ENCODE peak calls at places on chromosomes 2 and 18, in eight cellular contexts. One of them, this sample, is unnamed.

GRCh38 chr2:109061736-109062557 is 67.1 kb upstream of the SH3RF3 start:
- DNase-seq in iris pigment epithelial cell: no peak
- DNase-seq in stimulated activated naive CD8-positive, alpha-beta T cell treated with anti-CD3 and anti-CD28 coated beads, Interleukin-15, Interleukin-2, amounts not matched to agents 100 U/mL and 50 U/mL, for 24 hours: no peak
- DNase-seq in breast epithelium: no peak
- DNase-seq in activated T-helper 1 cell treated with anti-CD3 and anti-CD28 coated beads, Interleukin-2, amount 50 U/mL, for 16 hours: no peak
- DNase-seq in cardiac fibroblast: no peak
- DNase-seq in COLO829: no peak
- DNase-seq in Ammon's horn: no peak
- DNase-seq in this sample: no peak

GRCh38 chr18:77013777-77014525 is 118.6 kb downstream of the MBP start:
- DNase-seq in iris pigment epithelial cell: no peak
- DNase-seq in stimulated activated naive CD8-positive, alpha-beta T cell treated with anti-CD3 and anti-CD28 coated beads, Interleukin-15, Interleukin-2, amounts not matched to agents 100 U/mL and 50 U/mL, for 24 hours: no peak
- DNase-seq in breast epithelium: no peak
- DNase-seq in activated T-helper 1 cell treated with anti-CD3 and anti-CD28 coated beads, Interleukin-2, amount 50 U/mL, for 16 hours: no peak
- DNase-seq in cardiac fibroblast: no peak
- DNase-seq in COLO829: peak; percentile 36
- DNase-seq in Ammon's horn: peak; percentile 83
- DNase-seq in this sample: peak; percentile 78

GRCh38 chr2:21253311-21254027 is 129.7 kb downstream of the TDRD15 start:
- DNase-seq in iris pigment epithelial cell: no peak
- DNase-seq in stimulated activated naive CD8-positive, alpha-beta T cell treated with anti-CD3 and anti-CD28 coated beads, Interleukin-15, Interleukin-2, amounts not matched to agents 100 U/mL and 50 U/mL, for 24 hours: no peak
- DNase-seq in breast epithelium: no peak
- DNase-seq in activated T-helper 1 cell treated with anti-CD3 and anti-CD28 coated beads, Interleukin-2, amount 50 U/mL, for 16 hours: no peak
- DNase-seq in cardiac fibroblast: no peak
- DNase-seq in COLO829: no peak
- DNase-seq in Ammon's horn: no peak
- DNase-seq in this sample: no peak

GRCh38 chr2:111703759-111704158 is 180.2 kb downstream of the ANAPC1 start:
- DNase-seq in iris pigment epithelial cell: no peak
- DNase-seq in stimulated activated naive CD8-positive, alpha-beta T cell treated with anti-CD3 and anti-CD28 coated beads, Interleukin-15, Interleukin-2, amounts not matched to agents 100 U/mL and 50 U/mL, for 24 hours: no peak
- DNase-seq in breast epithelium: no peak
- DNase-seq in activated T-helper 1 cell treated with anti-CD3 and anti-CD28 coated beads, Interleukin-2, amount 50 U/mL, for 16 hours: no peak
- DNase-seq in cardiac fibroblast: no peak
- DNase-seq in COLO829: no peak
- DNase-seq in Ammon's horn: no peak
- DNase-seq in this sample: no peak

GRCh38 chr18:57587262-57587661 is 760 bp upstream of the FECH start:
- DNase-seq in iris pigment epithelial cell: no peak
- DNase-seq in stimulated activated naive CD8-positive, alpha-beta T cell treated with anti-CD3 and anti-CD28 coated beads, Interleukin-15, Interleukin-2, amounts not matched to agents 100 U/mL and 50 U/mL, for 24 hours: no peak
- DNase-seq in breast epithelium: no peak
- DNase-seq in activated T-helper 1 cell treated with anti-CD3 and anti-CD28 coated beads, Interleukin-2, amount 50 U/mL, for 16 hours: no peak
- DNase-seq in cardiac fibroblast: no peak
- DNase-seq in COLO829: no peak
- DNase-seq in Ammon's horn: no peak
- DNase-seq in this sample: no peak

GRCh38 chr2:157480182-157480961 is 36.5 kb upstream of the CYTIP start:
- DNase-seq in iris pigment epithelial cell: peak; percentile 41
- DNase-seq in stimulated activated naive CD8-positive, alpha-beta T cell treated with anti-CD3 and anti-CD28 coated beads, Interleukin-15, Interleukin-2, amounts not matched to agents 100 U/mL and 50 U/mL, for 24 hours: peak; percentile 67
- DNase-seq in breast epithelium: no peak
- DNase-seq in activated T-helper 1 cell treated with anti-CD3 and anti-CD28 coated beads, Interleukin-2, amount 50 U/mL, for 16 hours: no peak
- DNase-seq in cardiac fibroblast: peak; percentile 86
- DNase-seq in COLO829: no peak
- DNase-seq in Ammon's horn: peak; percentile 60
- DNase-seq in this sample: peak; percentile 48

GRCh38 chr2:160253440-160254296 is 53.6 kb upstream of the ITGB6 start:
- DNase-seq in iris pigment epithelial cell: peak; percentile 73
- DNase-seq in stimulated activated naive CD8-positive, alpha-beta T cell treated with anti-CD3 and anti-CD28 coated beads, Interleukin-15, Interleukin-2, amounts not matched to agents 100 U/mL and 50 U/mL, for 24 hours: no peak
- DNase-seq in breast epithelium: no peak
- DNase-seq in activated T-helper 1 cell treated with anti-CD3 and anti-CD28 coated beads, Interleukin-2, amount 50 U/mL, for 16 hours: no peak
- DNase-seq in cardiac fibroblast: no peak
- DNase-seq in COLO829: no peak
- DNase-seq in Ammon's horn: no peak
- DNase-seq in this sample: no peak

GRCh38 chr18:45566025-45566740 is 49.1 kb upstream of the SLC14A2 start:
- DNase-seq in iris pigment epithelial cell: peak; percentile 77
- DNase-seq in stimulated activated naive CD8-positive, alpha-beta T cell treated with anti-CD3 and anti-CD28 coated beads, Interleukin-15, Interleukin-2, amounts not matched to agents 100 U/mL and 50 U/mL, for 24 hours: no peak
- DNase-seq in breast epithelium: no peak
- DNase-seq in activated T-helper 1 cell treated with anti-CD3 and anti-CD28 coated beads, Interleukin-2, amount 50 U/mL, for 16 hours: no peak
- DNase-seq in cardiac fibroblast: peak; percentile 45
- DNase-seq in COLO829: no peak
- DNase-seq in Ammon's horn: no peak
- DNase-seq in this sample: no peak

GRCh38 chr2:64204716-64205115 is 60.5 kb upstream of the PELI1 start:
- DNase-seq in iris pigment epithelial cell: no peak
- DNase-seq in stimulated activated naive CD8-positive, alpha-beta T cell treated with anti-CD3 and anti-CD28 coated beads, Interleukin-15, Interleukin-2, amounts not matched to agents 100 U/mL and 50 U/mL, for 24 hours: peak; percentile 19
- DNase-seq in breast epithelium: no peak
- DNase-seq in activated T-helper 1 cell treated with anti-CD3 and anti-CD28 coated beads, Interleukin-2, amount 50 U/mL, for 16 hours: no peak
- DNase-seq in cardiac fibroblast: no peak
- DNase-seq in COLO829: no peak
- DNase-seq in Ammon's horn: no peak
- DNase-seq in this sample: no peak

GRCh38 chr2:233462826-233463470 is 103.6 kb downstream of the USP40 start:
- DNase-seq in iris pigment epithelial cell: no peak
- DNase-seq in stimulated activated naive CD8-positive, alpha-beta T cell treated with anti-CD3 and anti-CD28 coated beads, Interleukin-15, Interleukin-2, amounts not matched to agents 100 U/mL and 50 U/mL, for 24 hours: no peak
- DNase-seq in breast epithelium: no peak
- DNase-seq in activated T-helper 1 cell treated with anti-CD3 and anti-CD28 coated beads, Interleukin-2, amount 50 U/mL, for 16 hours: no peak
- DNase-seq in cardiac fibroblast: no peak
- DNase-seq in COLO829: no peak
- DNase-seq in Ammon's horn: no peak
- DNase-seq in this sample: no peak

GRCh38 chr2:197360744-197361156 is 50.2 kb upstream of the ANKRD44 start:
- DNase-seq in iris pigment epithelial cell: peak; percentile 32
- DNase-seq in stimulated activated naive CD8-positive, alpha-beta T cell treated with anti-CD3 and anti-CD28 coated beads, Interleukin-15, Interleukin-2, amounts not matched to agents 100 U/mL and 50 U/mL, for 24 hours: no peak
- DNase-seq in breast epithelium: no peak
- DNase-seq in activated T-helper 1 cell treated with anti-CD3 and anti-CD28 coated beads, Interleukin-2, amount 50 U/mL, for 16 hours: no peak
- DNase-seq in cardiac fibroblast: peak; percentile 50
- DNase-seq in COLO829: peak; percentile 73
- DNase-seq in Ammon's horn: no peak
- DNase-seq in this sample: no peak

GRCh38 chr18:74715306-74715705 is 117.6 kb downstream of the ZNF407 start:
- DNase-seq in iris pigment epithelial cell: no peak
- DNase-seq in stimulated activated naive CD8-positive, alpha-beta T cell treated with anti-CD3 and anti-CD28 coated beads, Interleukin-15, Interleukin-2, amounts not matched to agents 100 U/mL and 50 U/mL, for 24 hours: no peak
- DNase-seq in breast epithelium: no peak
- DNase-seq in activated T-helper 1 cell treated with anti-CD3 and anti-CD28 coated beads, Interleukin-2, amount 50 U/mL, for 16 hours: no peak
- DNase-seq in cardiac fibroblast: no peak
- DNase-seq in COLO829: no peak
- DNase-seq in Ammon's horn: peak; percentile 70
- DNase-seq in this sample: no peak

GRCh38 chr2:70855679-70856078 is 20.1 kb upstream of the CD207 start:
- DNase-seq in iris pigment epithelial cell: peak; percentile 60
- DNase-seq in stimulated activated naive CD8-positive, alpha-beta T cell treated with anti-CD3 and anti-CD28 coated beads, Interleukin-15, Interleukin-2, amounts not matched to agents 100 U/mL and 50 U/mL, for 24 hours: no peak
- DNase-seq in breast epithelium: no peak
- DNase-seq in activated T-helper 1 cell treated with anti-CD3 and anti-CD28 coated beads, Interleukin-2, amount 50 U/mL, for 16 hours: no peak
- DNase-seq in cardiac fibroblast: no peak
- DNase-seq in COLO829: no peak
- DNase-seq in Ammon's horn: no peak
- DNase-seq in this sample: no peak

GRCh38 chr2:232836934-232837333 is 33.1 kb upstream of the SNORC start:
- DNase-seq in iris pigment epithelial cell: no peak
- DNase-seq in stimulated activated naive CD8-positive, alpha-beta T cell treated with anti-CD3 and anti-CD28 coated beads, Interleukin-15, Interleukin-2, amounts not matched to agents 100 U/mL and 50 U/mL, for 24 hours: no peak
- DNase-seq in breast epithelium: no peak
- DNase-seq in activated T-helper 1 cell treated with anti-CD3 and anti-CD28 coated beads, Interleukin-2, amount 50 U/mL, for 16 hours: no peak
- DNase-seq in cardiac fibroblast: no peak
- DNase-seq in COLO829: no peak
- DNase-seq in Ammon's horn: no peak
- DNase-seq in this sample: no peak

GRCh38 chr2:31831585-31831984 is 179.2 kb downstream of the MEMO1 start:
- DNase-seq in iris pigment epithelial cell: no peak
- DNase-seq in stimulated activated naive CD8-positive, alpha-beta T cell treated with anti-CD3 and anti-CD28 coated beads, Interleukin-15, Interleukin-2, amounts not matched to agents 100 U/mL and 50 U/mL, for 24 hours: no peak
- DNase-seq in breast epithelium: no peak
- DNase-seq in activated T-helper 1 cell treated with anti-CD3 and anti-CD28 coated beads, Interleukin-2, amount 50 U/mL, for 16 hours: no peak
- DNase-seq in cardiac fibroblast: peak; percentile 49
- DNase-seq in COLO829: no peak
- DNase-seq in Ammon's horn: no peak
- DNase-seq in this sample: no peak

GRCh38 chr2:234341332-234341985 is 155.4 kb downstream of the ARL4C start:
- DNase-seq in iris pigment epithelial cell: no peak
- DNase-seq in stimulated activated naive CD8-positive, alpha-beta T cell treated with anti-CD3 and anti-CD28 coated beads, Interleukin-15, Interleukin-2, amounts not matched to agents 100 U/mL and 50 U/mL, for 24 hours: no peak
- DNase-seq in breast epithelium: no peak
- DNase-seq in activated T-helper 1 cell treated with anti-CD3 and anti-CD28 coated beads, Interleukin-2, amount 50 U/mL, for 16 hours: no peak
- DNase-seq in cardiac fibroblast: no peak
- DNase-seq in COLO829: no peak
- DNase-seq in Ammon's horn: no peak
- DNase-seq in this sample: no peak

GRCh38 chr2:236982693-236983092 is 103.0 kb upstream of the COPS8 start:
- DNase-seq in iris pigment epithelial cell: no peak
- DNase-seq in stimulated activated naive CD8-positive, alpha-beta T cell treated with anti-CD3 and anti-CD28 coated beads, Interleukin-15, Interleukin-2, amounts not matched to agents 100 U/mL and 50 U/mL, for 24 hours: no peak
- DNase-seq in breast epithelium: no peak
- DNase-seq in activated T-helper 1 cell treated with anti-CD3 and anti-CD28 coated beads, Interleukin-2, amount 50 U/mL, for 16 hours: no peak
- DNase-seq in cardiac fibroblast: no peak
- DNase-seq in COLO829: no peak
- DNase-seq in Ammon's horn: no peak
- DNase-seq in this sample: no peak

GRCh38 chr2:27370816-27371620 is 602 bp downstream of the SNX17 start:
- DNase-seq in iris pigment epithelial cell: peak; percentile 75
- DNase-seq in stimulated activated naive CD8-positive, alpha-beta T cell treated with anti-CD3 and anti-CD28 coated beads, Interleukin-15, Interleukin-2, amounts not matched to agents 100 U/mL and 50 U/mL, for 24 hours: peak; percentile 50
- DNase-seq in breast epithelium: no peak
- DNase-seq in activated T-helper 1 cell treated with anti-CD3 and anti-CD28 coated beads, Interleukin-2, amount 50 U/mL, for 16 hours: no peak
- DNase-seq in cardiac fibroblast: peak; percentile 70
- DNase-seq in COLO829: peak; percentile 15
- DNase-seq in Ammon's horn: peak; percentile 29
- DNase-seq in this sample: no peak

GRCh38 chr18:53018791-53019190 is 678.8 kb downstream of the DCC start:
- DNase-seq in iris pigment epithelial cell: peak; percentile 0
- DNase-seq in stimulated activated naive CD8-positive, alpha-beta T cell treated with anti-CD3 and anti-CD28 coated beads, Interleukin-15, Interleukin-2, amounts not matched to agents 100 U/mL and 50 U/mL, for 24 hours: no peak
- DNase-seq in breast epithelium: no peak
- DNase-seq in activated T-helper 1 cell treated with anti-CD3 and anti-CD28 coated beads, Interleukin-2, amount 50 U/mL, for 16 hours: no peak
- DNase-seq in cardiac fibroblast: peak; percentile 0
- DNase-seq in COLO829: no peak
- DNase-seq in Ammon's horn: no peak
- DNase-seq in this sample: no peak

GRCh38 chr2:147374410-147374811 is 470.4 kb upstream of the ACVR2A start:
- DNase-seq in iris pigment epithelial cell: no peak
- DNase-seq in stimulated activated naive CD8-positive, alpha-beta T cell treated with anti-CD3 and anti-CD28 coated beads, Interleukin-15, Interleukin-2, amounts not matched to agents 100 U/mL and 50 U/mL, for 24 hours: no peak
- DNase-seq in breast epithelium: no peak
- DNase-seq in activated T-helper 1 cell treated with anti-CD3 and anti-CD28 coated beads, Interleukin-2, amount 50 U/mL, for 16 hours: no peak
- DNase-seq in cardiac fibroblast: no peak
- DNase-seq in COLO829: no peak
- DNase-seq in Ammon's horn: no peak
- DNase-seq in this sample: no peak

GRCh38 chr2:152458441-152458940 is 123.5 kb downstream of the FMNL2 start:
- DNase-seq in iris pigment epithelial cell: no peak
- DNase-seq in stimulated activated naive CD8-positive, alpha-beta T cell treated with anti-CD3 and anti-CD28 coated beads, Interleukin-15, Interleukin-2, amounts not matched to agents 100 U/mL and 50 U/mL, for 24 hours: no peak
- DNase-seq in breast epithelium: no peak
- DNase-seq in activated T-helper 1 cell treated with anti-CD3 and anti-CD28 coated beads, Interleukin-2, amount 50 U/mL, for 16 hours: no peak
- DNase-seq in cardiac fibroblast: no peak
- DNase-seq in COLO829: no peak
- DNase-seq in Ammon's horn: no peak
- DNase-seq in this sample: no peak

GRCh38 chr18:28650860-28651259 is 473.9 kb upstream of the CDH2 start:
- DNase-seq in iris pigment epithelial cell: no peak
- DNase-seq in stimulated activated naive CD8-positive, alpha-beta T cell treated with anti-CD3 and anti-CD28 coated beads, Interleukin-15, Interleukin-2, amounts not matched to agents 100 U/mL and 50 U/mL, for 24 hours: no peak
- DNase-seq in breast epithelium: no peak
- DNase-seq in activated T-helper 1 cell treated with anti-CD3 and anti-CD28 coated beads, Interleukin-2, amount 50 U/mL, for 16 hours: no peak
- DNase-seq in cardiac fibroblast: peak; percentile 4
- DNase-seq in COLO829: no peak
- DNase-seq in Ammon's horn: no peak
- DNase-seq in this sample: no peak

GRCh38 chr2:176597916-176598315 is 328.7 kb downstream of the MTX2 start:
- DNase-seq in iris pigment epithelial cell: no peak
- DNase-seq in stimulated activated naive CD8-positive, alpha-beta T cell treated with anti-CD3 and anti-CD28 coated beads, Interleukin-15, Interleukin-2, amounts not matched to agents 100 U/mL and 50 U/mL, for 24 hours: no peak
- DNase-seq in breast epithelium: no peak
- DNase-seq in activated T-helper 1 cell treated with anti-CD3 and anti-CD28 coated beads, Interleukin-2, amount 50 U/mL, for 16 hours: no peak
- DNase-seq in cardiac fibroblast: no peak
- DNase-seq in COLO829: no peak
- DNase-seq in Ammon's horn: no peak
- DNase-seq in this sample: no peak

GRCh38 chr2:171878481-171878993 is 15.5 kb downstream of the SLC25A12 start:
- DNase-seq in iris pigment epithelial cell: peak; percentile 88
- DNase-seq in stimulated activated naive CD8-positive, alpha-beta T cell treated with anti-CD3 and anti-CD28 coated beads, Interleukin-15, Interleukin-2, amounts not matched to agents 100 U/mL and 50 U/mL, for 24 hours: no peak
- DNase-seq in breast epithelium: no peak
- DNase-seq in activated T-helper 1 cell treated with anti-CD3 and anti-CD28 coated beads, Interleukin-2, amount 50 U/mL, for 16 hours: no peak
- DNase-seq in cardiac fibroblast: peak; percentile 63
- DNase-seq in COLO829: no peak
- DNase-seq in Ammon's horn: no peak
- DNase-seq in this sample: peak; percentile 48

GRCh38 chr2:181198188-181198864 is 217.9 kb downstream of the UBE2E3 start:
- DNase-seq in iris pigment epithelial cell: no peak
- DNase-seq in stimulated activated naive CD8-positive, alpha-beta T cell treated with anti-CD3 and anti-CD28 coated beads, Interleukin-15, Interleukin-2, amounts not matched to agents 100 U/mL and 50 U/mL, for 24 hours: no peak
- DNase-seq in breast epithelium: no peak
- DNase-seq in activated T-helper 1 cell treated with anti-CD3 and anti-CD28 coated beads, Interleukin-2, amount 50 U/mL, for 16 hours: no peak
- DNase-seq in cardiac fibroblast: no peak
- DNase-seq in COLO829: no peak
- DNase-seq in Ammon's horn: no peak
- DNase-seq in this sample: no peak

GRCh38 chr2:118013221-118013723 is 598 bp downstream of the CCDC93 start:
- DNase-seq in iris pigment epithelial cell: no peak
- DNase-seq in stimulated activated naive CD8-positive, alpha-beta T cell treated with anti-CD3 and anti-CD28 coated beads, Interleukin-15, Interleukin-2, amounts not matched to agents 100 U/mL and 50 U/mL, for 24 hours: peak; percentile 47
- DNase-seq in breast epithelium: peak; percentile 56
- DNase-seq in activated T-helper 1 cell treated with anti-CD3 and anti-CD28 coated beads, Interleukin-2, amount 50 U/mL, for 16 hours: no peak
- DNase-seq in cardiac fibroblast: peak; percentile 22
- DNase-seq in COLO829: no peak
- DNase-seq in Ammon's horn: peak; percentile 22
- DNase-seq in this sample: no peak

GRCh38 chr2:22795467-22795866 is 589.5 kb upstream of the KLHL29 start:
- DNase-seq in iris pigment epithelial cell: no peak
- DNase-seq in stimulated activated naive CD8-positive, alpha-beta T cell treated with anti-CD3 and anti-CD28 coated beads, Interleukin-15, Interleukin-2, amounts not matched to agents 100 U/mL and 50 U/mL, for 24 hours: no peak
- DNase-seq in breast epithelium: no peak
- DNase-seq in activated T-helper 1 cell treated with anti-CD3 and anti-CD28 coated beads, Interleukin-2, amount 50 U/mL, for 16 hours: no peak
- DNase-seq in cardiac fibroblast: no peak
- DNase-seq in COLO829: no peak
- DNase-seq in Ammon's horn: no peak
- DNase-seq in this sample: no peak

GRCh38 chr2:240429341-240429871 is 6.1 kb upstream of the GPC1 start:
- DNase-seq in iris pigment epithelial cell: no peak
- DNase-seq in stimulated activated naive CD8-positive, alpha-beta T cell treated with anti-CD3 and anti-CD28 coated beads, Interleukin-15, Interleukin-2, amounts not matched to agents 100 U/mL and 50 U/mL, for 24 hours: no peak
- DNase-seq in breast epithelium: peak; percentile 42
- DNase-seq in activated T-helper 1 cell treated with anti-CD3 and anti-CD28 coated beads, Interleukin-2, amount 50 U/mL, for 16 hours: no peak
- DNase-seq in cardiac fibroblast: no peak
- DNase-seq in COLO829: no peak
- DNase-seq in Ammon's horn: no peak
- DNase-seq in this sample: peak; percentile 10

GRCh38 chr18:49160075-49160930 is 209.5 kb upstream of the SMAD7 start:
- DNase-seq in iris pigment epithelial cell: peak; percentile 45
- DNase-seq in stimulated activated naive CD8-positive, alpha-beta T cell treated with anti-CD3 and anti-CD28 coated beads, Interleukin-15, Interleukin-2, amounts not matched to agents 100 U/mL and 50 U/mL, for 24 hours: no peak
- DNase-seq in breast epithelium: no peak
- DNase-seq in activated T-helper 1 cell treated with anti-CD3 and anti-CD28 coated beads, Interleukin-2, amount 50 U/mL, for 16 hours: no peak
- DNase-seq in cardiac fibroblast: no peak
- DNase-seq in COLO829: no peak
- DNase-seq in Ammon's horn: no peak
- DNase-seq in this sample: no peak

GRCh38 chr2:177572236-177572671 is 179.7 kb downstream of the AGPS start:
- DNase-seq in iris pigment epithelial cell: peak; percentile 17
- DNase-seq in stimulated activated naive CD8-positive, alpha-beta T cell treated with anti-CD3 and anti-CD28 coated beads, Interleukin-15, Interleukin-2, amounts not matched to agents 100 U/mL and 50 U/mL, for 24 hours: no peak
- DNase-seq in breast epithelium: no peak
- DNase-seq in activated T-helper 1 cell treated with anti-CD3 and anti-CD28 coated beads, Interleukin-2, amount 50 U/mL, for 16 hours: no peak
- DNase-seq in cardiac fibroblast: no peak
- DNase-seq in COLO829: peak; percentile 35
- DNase-seq in Ammon's horn: peak; percentile 15
- DNase-seq in this sample: no peak

GRCh38 chr2:56534321-56534720 is 350.5 kb downstream of the CCDC85A start:
- DNase-seq in iris pigment epithelial cell: peak; percentile 66
- DNase-seq in stimulated activated naive CD8-positive, alpha-beta T cell treated with anti-CD3 and anti-CD28 coated beads, Interleukin-15, Interleukin-2, amounts not matched to agents 100 U/mL and 50 U/mL, for 24 hours: no peak
- DNase-seq in breast epithelium: no peak
- DNase-seq in activated T-helper 1 cell treated with anti-CD3 and anti-CD28 coated beads, Interleukin-2, amount 50 U/mL, for 16 hours: no peak
- DNase-seq in cardiac fibroblast: peak; percentile 39
- DNase-seq in COLO829: no peak
- DNase-seq in Ammon's horn: no peak
- DNase-seq in this sample: no peak

GRCh38 chr18:33844232-33844631 is 266.2 kb downstream of the ASXL3 start:
- DNase-seq in iris pigment epithelial cell: peak; percentile 4
- DNase-seq in stimulated activated naive CD8-positive, alpha-beta T cell treated with anti-CD3 and anti-CD28 coated beads, Interleukin-15, Interleukin-2, amounts not matched to agents 100 U/mL and 50 U/mL, for 24 hours: no peak
- DNase-seq in breast epithelium: no peak
- DNase-seq in activated T-helper 1 cell treated with anti-CD3 and anti-CD28 coated beads, Interleukin-2, amount 50 U/mL, for 16 hours: no peak
- DNase-seq in cardiac fibroblast: no peak
- DNase-seq in COLO829: no peak
- DNase-seq in Ammon's horn: no peak
- DNase-seq in this sample: no peak

GRCh38 chr2:231615058-231615671 is 22.5 kb downstream of the TEX44 start:
- DNase-seq in iris pigment epithelial cell: no peak
- DNase-seq in stimulated activated naive CD8-positive, alpha-beta T cell treated with anti-CD3 and anti-CD28 coated beads, Interleukin-15, Interleukin-2, amounts not matched to agents 100 U/mL and 50 U/mL, for 24 hours: peak; percentile 40
- DNase-seq in breast epithelium: no peak
- DNase-seq in activated T-helper 1 cell treated with anti-CD3 and anti-CD28 coated beads, Interleukin-2, amount 50 U/mL, for 16 hours: no peak
- DNase-seq in cardiac fibroblast: no peak
- DNase-seq in COLO829: no peak
- DNase-seq in Ammon's horn: no peak
- DNase-seq in this sample: no peak

GRCh38 chr2:273338-273737 is 8.6 kb downstream of the ACP1 start:
- DNase-seq in iris pigment epithelial cell: no peak
- DNase-seq in stimulated activated naive CD8-positive, alpha-beta T cell treated with anti-CD3 and anti-CD28 coated beads, Interleukin-15, Interleukin-2, amounts not matched to agents 100 U/mL and 50 U/mL, for 24 hours: no peak
- DNase-seq in breast epithelium: no peak
- DNase-seq in activated T-helper 1 cell treated with anti-CD3 and anti-CD28 coated beads, Interleukin-2, amount 50 U/mL, for 16 hours: no peak
- DNase-seq in cardiac fibroblast: no peak
- DNase-seq in COLO829: no peak
- DNase-seq in Ammon's horn: no peak
- DNase-seq in this sample: no peak

This sample was measured in tibial nerve.